ENCODE peak calls at places on chromosome 17, in seven cellular contexts. E, O, J, K, T, C and Y are unnamed samples.
A peak's percentile ranks its signal among the peaks of the same experiment; 100 is the strongest.

GRCh38 chr17:66775262-66775661 is 59.7 kb upstream of the CACNG5 start:
- DNase-seq in E (no peak), O (no peak), J (no peak), K (no peak), T (no peak), C (no peak), Y (no peak)

GRCh38 chr17:69525920-69526841 is 111.7 kb downstream of the MAP2K6 start:
- DNase-seq in E (peak; percentile 49), O (no peak), J (peak; percentile 45), K (peak; percentile 34), T (no peak), C (peak; percentile 40), Y (peak; percentile 42)

GRCh38 chr17:49987681-49988441 is 7.2 kb downstream of the DLX3 start:
- DNase-seq in E (no peak), O (no peak), J (no peak), K (no peak), T (no peak), C (no peak), Y (peak; percentile 77)

GRCh38 chr17:17165666-17166308 is 40.3 kb downstream of the PLD6 start:
- DNase-seq in E (no peak), O (no peak), J (no peak), K (no peak), T (no peak), C (no peak), Y (no peak)

GRCh38 chr17:50288306-50288705 is 14.0 kb downstream of the TMEM92 start:
- DNase-seq in E (no peak), O (peak; percentile 3), J (no peak), K (no peak), T (no peak), C (no peak), Y (no peak)

GRCh38 chr17:39541652-39542051 is 66.1 kb downstream of the NEUROD2 start:
- DNase-seq in E (no peak), O (no peak), J (no peak), K (no peak), T (no peak), C (no peak), Y (no peak)

GRCh38 chr17:2996938-2997670 is 66.3 kb downstream of the OR1D5 start:
- DNase-seq in E (no peak), O (no peak), J (no peak), K (no peak), T (no peak), C (peak; percentile 10), Y (no peak)

GRCh38 chr17:62657664-62658063 is 30.2 kb downstream of the MRC2 start:
- DNase-seq in E (no peak), O (peak; percentile 31), J (no peak), K (no peak), T (no peak), C (no peak), Y (peak; percentile 52)

GRCh38 chr17:32516450-32516849 is 29.7 kb downstream of the CDK5R1 start:
- DNase-seq in E (no peak), O (no peak), J (no peak), K (no peak), T (peak; percentile 33), C (no peak), Y (peak; percentile 50)

GRCh38 chr17:1986783-1987451 is 38.2 kb downstream of the RTN4RL1 start:
- DNase-seq in E (no peak), O (no peak), J (no peak), K (no peak), T (no peak), C (no peak), Y (no peak)

GRCh38 chr17:20993863-20994778 is 48.7 kb downstream of the USP22 start:
- DNase-seq in E (peak; percentile 61), O (peak; percentile 65), J (no peak), K (peak; percentile 16), T (no peak), C (peak; percentile 59), Y (no peak)

GRCh38 chr17:41284546-41284945 is 9.0 kb downstream of the KRTAP9-7 start:
- DNase-seq in E (no peak), O (no peak), J (no peak), K (no peak), T (no peak), C (no peak), Y (no peak)

GRCh38 chr17:63405741-63406261 is 40.3 kb downstream of the CYB561 start:
- DNase-seq in E (peak; percentile 35), O (no peak), J (no peak), K (no peak), T (peak; percentile 22), C (no peak), Y (no peak)

GRCh38 chr17:40326014-40326831 is 17.2 kb downstream of the RARA start:
- DNase-seq in E (no peak), O (peak; percentile 63), J (no peak), K (no peak), T (no peak), C (peak; percentile 87), Y (no peak)

GRCh38 chr17:48587276-48588073 is 2.6 kb downstream of the HOXB3 start:
- DNase-seq in E (no peak), O (no peak), J (no peak), K (no peak), T (no peak), C (no peak), Y (no peak)

GRCh38 chr17:49581645-49581992 is 5.9 kb downstream of the NXPH3 start:
- DNase-seq in E (no peak), O (no peak), J (no peak), K (no peak), T (no peak), C (no peak), Y (peak; percentile 54)

GRCh38 chr17:74373838-74374606 is 6.7 kb downstream of the GPR142 start:
- DNase-seq in E (peak; percentile 76), O (no peak), J (peak; percentile 77), K (no peak), T (no peak), C (no peak), Y (peak; percentile 56)

GRCh38 chr17:75383842-75384195 is 21.7 kb downstream of the GRB2 start:
- DNase-seq in E (no peak), O (no peak), J (no peak), K (no peak), T (no peak), C (no peak), Y (no peak)

GRCh38 chr17:55238931-55239297 is 25.8 kb upstream of the HLF start:
- DNase-seq in E (peak; percentile 31), O (no peak), J (peak; percentile 24), K (no peak), T (peak; percentile 8), C (no peak), Y (peak; percentile 61)

GRCh38 chr17:32627233-32628008 is 140.6 kb downstream of the CDK5R1 start:
- DNase-seq in E (no peak), O (no peak), J (no peak), K (no peak), T (peak; percentile 51), C (no peak), Y (peak; percentile 71)

GRCh38 chr17:27354051-27354490 is 60.2 kb downstream of the WSB1 start:
- DNase-seq in E (no peak), O (peak; percentile 53), J (no peak), K (no peak), T (no peak), C (no peak), Y (no peak)

GRCh38 chr17:61337247-61337812 is 62.3 kb upstream of the TBX2 start:
- DNase-seq in E (no peak), O (no peak), J (no peak), K (no peak), T (no peak), C (no peak), Y (no peak)

GRCh38 chr17:55295411-55296170 is 30.8 kb downstream of the HLF start:
- DNase-seq in E (peak; percentile 73), O (no peak), J (peak; percentile 57), K (peak; percentile 58), T (peak; percentile 44), C (peak; percentile 43), Y (peak; percentile 69)

GRCh38 chr17:66167189-66167815 is 24.6 kb downstream of the CEP112 start:
- DNase-seq in E (no peak), O (no peak), J (no peak), K (no peak), T (no peak), C (no peak), Y (no peak)

GRCh38 chr17:55377885-55378284 is 43.8 kb downstream of the MMD start:
- DNase-seq in E (no peak), O (no peak), J (no peak), K (no peak), T (no peak), C (no peak), Y (no peak)

GRCh38 chr17:38324141-38324540 is 19.6 kb downstream of the GPR179 start:
- DNase-seq in E (no peak), O (no peak), J (no peak), K (no peak), T (no peak), C (no peak), Y (no peak)

GRCh38 chr17:15965510-15965909 is 20.6 kb downstream of the ADORA2B start:
- DNase-seq in E (no peak), O (no peak), J (no peak), K (no peak), T (no peak), C (no peak), Y (peak; percentile 57)

GRCh38 chr17:48282303-48282702 is 147.7 kb downstream of the SKAP1 start:
- DNase-seq in E (no peak), O (no peak), J (no peak), K (no peak), T (no peak), C (no peak), Y (no peak)

GRCh38 chr17:49016775-49017463 is 19.7 kb downstream of the IGF2BP1 start:
- DNase-seq in E (peak; percentile 65), O (no peak), J (peak; percentile 44), K (peak; percentile 40), T (no peak), C (no peak), Y (peak; percentile 60)

DNA sequence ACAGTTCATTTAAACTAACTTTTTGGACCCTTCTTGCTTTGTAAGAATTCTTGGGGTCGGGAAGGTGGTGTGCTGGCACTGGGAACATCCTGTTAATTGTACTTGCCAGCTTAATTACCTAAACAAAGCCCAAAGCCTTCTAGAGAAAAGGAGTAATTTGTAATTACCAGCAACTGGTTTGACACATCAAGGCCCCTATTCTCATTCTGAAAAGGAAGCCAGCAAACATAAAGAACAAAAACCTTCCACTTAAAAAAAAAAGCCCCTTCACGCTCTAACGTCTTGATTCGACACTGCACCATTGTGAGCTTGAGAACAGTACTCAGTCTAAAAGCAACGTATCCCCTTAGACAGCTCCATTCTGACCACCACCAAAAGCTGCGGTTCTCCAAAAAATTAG is 74.7 kb upstream of the RPH3AL start:
- DNase-seq in E (no peak), O (no peak), J (no peak), K (no peak), T (peak; percentile 44), C (no peak), Y (peak; percentile 51)
- H3K4me3 ChIP-seq in E (no peak overlapping the region), O (no peak overlapping the region), J (no peak overlapping the region), K (no peak overlapping the region), T (no peak overlapping the region), C (no peak overlapping the region), Y (no peak overlapping the region)

GRCh38 chr17:83144421-83145357 is 65.3 kb downstream of the METRNL start:
- DNase-seq in E (peak; percentile 23), O (peak; percentile 43), J (no peak), K (no peak), T (no peak), C (no peak), Y (no peak)
- H3K4me3 ChIP-seq in E (no peak overlapping the region), O (no peak overlapping the region), J (no peak overlapping the region), K (no peak overlapping the region), T (no peak overlapping the region), C (no peak overlapping the region), Y (no peak overlapping the region)

GRCh38 chr17:36547776-36548175 is 3.1 kb downstream of the GGNBP2 start:
- DNase-seq in E (no peak), O (no peak), J (no peak), K (no peak), T (no peak), C (no peak), Y (no peak)
- H3K4me3 ChIP-seq in E (no peak overlapping the region), O (no peak overlapping the region), J (no peak overlapping the region), K (no peak overlapping the region), T (no peak overlapping the region), C (no peak overlapping the region), Y (no peak overlapping the region)

GRCh38 chr17:82035956-82036633 is 1.4 kb downstream of the DCXR start:
- DNase-seq in E (no peak), O (no peak), J (no peak), K (no peak), T (no peak), C (no peak), Y (no peak)
- H3K4me3 ChIP-seq in E (no peak overlapping the region), O (peak overlapping the region; percentile 76), J (peak overlapping the region; percentile 83), K (peak overlapping the region; percentile 64), T (peak overlapping the region; percentile 83), C (peak overlapping the region; percentile 64), Y (no peak overlapping the region)